ENCODE peak calls at places on chromosomes 11 and 22, in six cellular contexts. K, Q, H, E, C and I are unnamed samples. For H3K36me3, the result is how much of the 10 kb centered on the place peaks cover.

GRCh38 chr11:115408036-115408911 is 95.9 kb downstream of the CADM1 start:
- DNase-seq in K (no peak), E (no peak), C (no peak), H (no peak), Q (no peak), I (no peak)

GRCh38 chr11:120807414-120808150 is 216.3 kb upstream of the TBCEL start:
- DNase-seq in E (no peak), C (no peak), K (no peak), H (no peak), Q (no peak), I (no peak)

GRCh38 chr11:6202036-6202435 is 3.0 kb downstream of the OR52W1 start:
- DNase-seq in E (no peak), C (no peak), H (no peak), K (no peak), Q (no peak), I (no peak)

GRCh38 chr11:17811416-17811815 is 76.8 kb downstream of the KCNC1 start:
- DNase-seq in H (no peak), Q (no peak), K (no peak), E (no peak), C (no peak), I (no peak)

GRCh38 chr11:133790995-133791394 is 54.3 kb downstream of the SPATA19 start:
- DNase-seq in H (no peak), K (no peak), Q (no peak), C (no peak), E (no peak), I (no peak)

GRCh38 chr22:25555506-25556060 is 8.9 kb upstream of the GRK3 start:
- DNase-seq in K (no peak), H (no peak), C (no peak), E (no peak), Q (no peak), I (no peak)

GRCh38 chr11:110527146-110527545 is 97.4 kb downstream of the FDX1 start:
- DNase-seq in H (no peak), C (no peak), E (no peak), Q (no peak), K (no peak), I (no peak)

GRCh38 chr11:2164861-2165555 is 4.0 kb upstream of the INS start:
- DNase-seq in E (no peak), K (no peak), H (no peak), Q (no peak), C (no peak), I (no peak)

GRCh38 chr11:114775849-114776621 is 97.7 kb downstream of the NXPE2 start:
- DNase-seq in Q (no peak), C (no peak), E (no peak), H (no peak), K (no peak), I (no peak)

GRCh38 chr11:95575517-95575916 is 214.1 kb downstream of the FAM76B start:
- DNase-seq in Q (no peak), E (no peak), H (no peak), C (no peak), K (no peak), I (no peak)

GRCh38 chr11:61924016-61924360 is 6.6 kb upstream of the RAB3IL1 start:
- DNase-seq in H (no peak), Q (no peak), K (no peak), C (no peak), E (no peak), I (no peak)

GRCh38 chr11:9735919-9736318 is 72.0 kb downstream of the SWAP70 start:
- DNase-seq in Q (no peak), C (no peak), K (no peak), E (no peak), H (no peak), I (no peak)

GRCh38 chr11:3834349-3835099 is 6.2 kb downstream of the RHOG start:
- DNase-seq in E (no peak), C (no peak), Q (peak), H (peak), K (peak), I (peak)

GRCh38 chr22:37726240-37726887 is 29.5 kb downstream of the TRIOBP start:
- DNase-seq in H (no peak), C (no peak), K (no peak), E (no peak), Q (no peak), I (no peak)

GRCh38 chr11:120780239-120780638 is 243.7 kb upstream of the TBCEL start:
- DNase-seq in K (no peak), H (no peak), C (no peak), E (no peak), Q (no peak), I (no peak)

GRCh38 chr22:22709719-22710445 is 65.5 kb downstream of the GGTLC2 start:
- DNase-seq in E (no peak), Q (peak), C (no peak), H (peak), K (no peak), I (no peak)

GRCh38 chr22:17434856-17435255 is 65.6 kb downstream of the CECR2 start:
- DNase-seq in Q (no peak), C (no peak), H (no peak), E (no peak), K (no peak), I (no peak)

GRCh38 chr22:46604306-46604690 is 15.9 kb upstream of the GRAMD4 start:
- DNase-seq in E (peak), K (no peak), C (no peak), H (peak), Q (peak), I (peak)

GRCh38 chr11:16997624-16998023 is 16.6 kb downstream of the PLEKHA7 start:
- DNase-seq in H (no peak), Q (peak), E (no peak), K (no peak), C (no peak), I (no peak)

GRCh38 chr22:41382098-41382578 is 396 bp downstream of the TEF start:
- DNase-seq in H (peak), C (peak), E (peak), K (peak), Q (peak), I (peak)

GRCh38 chr22:23270212-23270733 is 90.0 kb downstream of the BCR start:
- DNase-seq in K (no peak), E (no peak), C (no peak), H (peak), Q (no peak), I (no peak)

GRCh38 chr11:112213753-112214152 is 12.5 kb upstream of the PTS start:
- DNase-seq in E (no peak), Q (no peak), H (no peak), K (no peak), C (no peak), I (no peak)

GRCh38 chr22:44024288-44024908 is at the start of gene PARVB:
- DNase-seq in Q (no peak), C (peak), H (peak), K (peak), E (peak), I (peak)

GRCh38 chr22:23268139-23268712 is 87.9 kb downstream of the BCR start:
- DNase-seq in H (peak), K (no peak), C (no peak), Q (no peak), E (no peak), I (no peak)

GRCh38 chr11:60950933-60951610 is 904 bp downstream of the SLC15A3 start:
- DNase-seq in H (no peak), C (peak), Q (peak), E (peak), K (peak), I (peak)

GRCh38 chr11:70703141-70704052 is 305.1 kb downstream of the CTTN start:
- DNase-seq in K (peak), H (no peak), E (no peak), Q (no peak), C (no peak), I (no peak)

GRCh38 chr22:42265321-42265720 is 5.1 kb downstream of the TCF20 start:
- DNase-seq in H (no peak), K (no peak), C (no peak), E (no peak), Q (no peak), I (no peak)

GRCh38 chr22:24964441-24964840 is 11.9 kb downstream of the KIAA1671 start:
- DNase-seq in Q (no peak), H (no peak), C (no peak), E (no peak), K (no peak), I (no peak)

GRCh38 chr11:23359297-23359696 is 499.0 kb upstream of the CCDC179 start:
- DNase-seq in E (no peak), H (no peak), K (no peak), Q (peak), C (no peak), I (no peak)

GRCh38 chr11:35272391-35272821 is 133.4 kb downstream of the CD44 start:
- DNase-seq in C (no peak), K (no peak), Q (peak), E (peak), H (no peak), I (no peak)

GRCh38 chr22:35367331-35367886 is 13.5 kb upstream of the HMOX1 start:
- DNase-seq in H (no peak), Q (peak), C (no peak), E (no peak), K (peak), I (peak)

GRCh38 chr11:130915556-130916237 is 582 bp downstream of the SNX19 start:
- DNase-seq in E (no peak), C (no peak), H (no peak), Q (no peak), K (no peak), I (no peak)

GRCh38 chr11:130916910-130917309 is 631 bp upstream of the SNX19 start:
- DNase-seq in E (no peak), C (no peak), H (no peak), K (no peak), Q (no peak), I (no peak)

GRCh38 chr11:130918081-130918480 is 1.8 kb upstream of the SNX19 start:
- DNase-seq in C (no peak), K (no peak), E (no peak), Q (no peak), H (no peak), I (no peak)

GRCh38 chr11:130913268-130913667 is 3.0 kb downstream of the SNX19 start:
- DNase-seq in C (no peak), E (no peak), Q (no peak), K (no peak), H (no peak), I (no peak)

GRCh38 chr11:130916238-130916855 is at the start of gene SNX19:
- DNase-seq in H (peak), E (peak), Q (peak), C (peak), K (peak), I (peak)
- H3K27ac ChIP-seq in H (peak), E (peak), Q (peak), C (peak), K (peak), I (peak)

GRCh38 chr11:122781378-122782040 is 56.8 kb upstream of the CRTAM start:
- DNase-seq in K (peak), Q (peak), H (peak), E (peak), C (peak), I (peak)
- H3K36me3 ChIP-seq in K (under half), Q (under half), H (under half), E (under half), C (under half), I (under half)

GRCh38 chr11:65788801-65789200 is 1.9 kb downstream of the OVOL1 start:
- DNase-seq in H (no peak), K (no peak), E (no peak), Q (peak), C (no peak), I (no peak)
- H3K27ac ChIP-seq in H (no peak), K (no peak), E (no peak), Q (peak), C (peak), I (no peak)

DNA sequence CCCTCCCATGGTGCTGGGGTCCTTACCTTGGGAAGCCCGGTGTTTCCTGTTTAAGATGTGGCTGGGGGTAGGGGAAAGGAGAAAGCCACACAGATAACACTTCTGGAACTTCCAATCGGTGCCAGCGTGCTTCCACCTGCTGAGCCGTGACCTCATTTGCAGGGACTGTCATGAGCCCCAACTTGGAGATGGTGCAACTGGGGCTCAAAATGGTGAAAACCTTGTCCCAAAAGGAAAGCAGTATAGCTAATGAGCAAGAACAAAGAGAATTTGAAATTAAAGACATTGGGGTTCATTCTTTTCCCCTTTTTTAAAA is 19.0 kb downstream of the TXN2 start:
- DNase-seq in Q (no peak), H (no peak), C (no peak), E (no peak), K (no peak), I (no peak)
- H3K36me3 ChIP-seq in Q (under half), H (under half), C (under half), E (under half), K (under half), I (under half)

GRCh38 chr22:33806191-33806590 is 114.1 kb downstream of the LARGE1 start:
- DNase-seq in E (no peak), K (no peak), Q (peak), H (no peak), C (no peak), I (no peak)

GRCh38 chr22:33811208-33811607 is 109.1 kb downstream of the LARGE1 start:
- DNase-seq in H (no peak), Q (no peak), C (no peak), K (no peak), E (no peak), I (no peak)

GRCh38 chr22:33803371-33803770 is 116.9 kb downstream of the LARGE1 start:
- DNase-seq in H (no peak), Q (peak), E (no peak), K (no peak), C (no peak), I (no peak)

GRCh38 chr22:33803883-33804282 is 116.4 kb downstream of the LARGE1 start:
- DNase-seq in E (no peak), K (no peak), C (no peak), H (no peak), Q (no peak), I (no peak)

GRCh38 chr22:33807465-33807864 is 112.8 kb downstream of the LARGE1 start:
- DNase-seq in H (no peak), C (no peak), E (no peak), Q (no peak), K (no peak), I (no peak)
- H3K27ac ChIP-seq in H (no peak), C (no peak), E (no peak), Q (no peak), K (no peak), I (no peak)

DNA sequence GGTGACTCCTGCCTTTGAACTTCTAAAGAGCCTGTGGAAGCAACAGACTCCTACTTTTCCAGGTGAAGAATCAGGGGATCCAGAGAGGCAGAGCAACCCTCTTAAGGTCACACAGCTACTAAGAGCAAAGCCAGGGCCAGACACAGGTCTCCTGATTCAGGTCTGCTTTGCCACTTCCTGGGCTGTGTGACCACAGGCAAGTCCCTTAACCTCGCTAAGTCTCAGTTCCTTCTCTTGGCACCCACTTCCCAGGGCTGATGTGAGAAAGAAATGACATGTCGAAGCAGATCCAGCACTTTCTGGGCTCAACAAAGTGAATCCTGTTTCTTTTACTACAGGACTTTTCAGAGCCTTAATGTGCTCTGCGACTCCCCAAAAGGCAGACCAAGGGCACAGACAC is 30.2 kb downstream of the UQCR10 start:
- DNase-seq in K (no peak), E (no peak), Q (no peak), H (no peak), C (no peak), I (no peak)
- H3K36me3 ChIP-seq in K (half or more), E (half or more), Q (under half), H (half or more), C (half or more), I (half or more)